ENCODE peak calls at places on chromosomes 4 and X, in eight cellular contexts. D is endothelial cell; T is esophagus muscularis mucosa; Q is HFFc6; J is type B pancreatic cell; I is activated CD8-positive, alpha-beta T cell treated with anti-CD3 and anti-CD28 coated beads for 36 hours; K is GM10248; Y is WERI-Rb-1. L is an unnamed sample.

GRCh38 chrX:18983711-18984380 is at the start of gene PHKA2:
- DNase-seq in D (peak; percentile 45), T (no peak), Q (peak; percentile 18), J (peak; percentile 80), I (peak; percentile 41), K (no peak), Y (peak; percentile 38), L (peak; percentile 31)

GRCh38 chr4:985123-985830 is 1.6 kb upstream of the IDUA start:
- DNase-seq in D (peak; percentile 67), T (no peak), Q (no peak), J (no peak), I (peak; percentile 84), K (peak; percentile 63), Y (peak; percentile 91), L (no peak)

GRCh38 chrX:153870288-153870690 is 15.7 kb downstream of the L1CAM start:
- DNase-seq in D (no peak), T (no peak), Q (no peak), J (no peak), I (no peak), K (no peak), Y (no peak), L (no peak)

GRCh38 chrX:56314334-56314733 is 82.2 kb downstream of the KLF8 start:
- DNase-seq in D (no peak), T (no peak), Q (no peak), J (no peak), I (peak; percentile 21), K (no peak), Y (no peak), L (no peak)

GRCh38 chr4:24032371-24032989 is 142.6 kb upstream of the PPARGC1A start:
- DNase-seq in D (no peak), T (no peak), Q (no peak), J (no peak), I (no peak), K (no peak), Y (peak; percentile 27), L (peak; percentile 34)

GRCh38 chrX:48683411-48683982 is at the start of gene WAS:
- DNase-seq in D (no peak), T (no peak), Q (no peak), J (no peak), I (peak; percentile 74), K (peak; percentile 73), Y (no peak), L (no peak)

GRCh38 chrX:46777971-46778810 is 19.3 kb upstream of the SLC9A7 start:
- DNase-seq in D (no peak), T (no peak), Q (peak; percentile 24), J (no peak), I (no peak), K (no peak), Y (no peak), L (no peak)

GRCh38 chr4:148204171-148204570 is 238.0 kb downstream of the NR3C2 start:
- DNase-seq in D (no peak), T (no peak), Q (no peak), J (no peak), I (no peak), K (no peak), Y (no peak), L (no peak)

GRCh38 chr4:72397314-72397713 is 171.7 kb downstream of the ADAMTS3 start:
- DNase-seq in D (no peak), T (no peak), Q (peak; percentile 9), J (no peak), I (no peak), K (no peak), Y (no peak), L (no peak)

GRCh38 chr4:68271851-68272756 is 26.6 kb upstream of the TMPRSS11B start:
- DNase-seq in D (peak; percentile 10), T (no peak), Q (peak; percentile 73), J (no peak), I (peak; percentile 11), K (peak; percentile 44), Y (no peak), L (no peak)

GRCh38 chr4:165461176-165461835 is 82.5 kb downstream of the CPE start:
- DNase-seq in D (no peak), T (no peak), Q (peak; percentile 26), J (no peak), I (no peak), K (no peak), Y (no peak), L (no peak)

GRCh38 chrX:112614640-112615039 is 65.1 kb downstream of the LHFPL1 start:
- DNase-seq in D (no peak), T (no peak), Q (no peak), J (no peak), I (no peak), K (no peak), Y (no peak), L (no peak)

GRCh38 chrX:17065100-17065499 is 118.6 kb downstream of the REPS2 start:
- DNase-seq in D (no peak), T (no peak), Q (no peak), J (no peak), I (no peak), K (no peak), Y (no peak), L (no peak)

GRCh38 chr4:6591305-6591704 is 16.3 kb downstream of the MAN2B2 start:
- DNase-seq in D (no peak), T (no peak), Q (no peak), J (no peak), I (no peak), K (peak; percentile 44), Y (no peak), L (peak; percentile 83)

GRCh38 chrX:66489339-66489738 is 149.5 kb downstream of the EDA2R start:
- DNase-seq in D (no peak), T (no peak), Q (no peak), J (no peak), I (no peak), K (no peak), Y (no peak), L (no peak)

GRCh38 chr4:150332086-150332485 is 249.9 kb upstream of the MAB21L2 start:
- DNase-seq in D (no peak), T (no peak), Q (no peak), J (no peak), I (no peak), K (no peak), Y (no peak), L (no peak)

GRCh38 chr4:726816-727215 is 21.2 kb downstream of the PCGF3 start:
- DNase-seq in D (no peak), T (no peak), Q (no peak), J (no peak), I (no peak), K (no peak), Y (no peak), L (no peak)

GRCh38 chr4:176034498-176034897 is 31.1 kb upstream of the WDR17 start:
- DNase-seq in D (peak; percentile 14), T (no peak), Q (peak; percentile 35), J (no peak), I (no peak), K (no peak), Y (peak; percentile 23), L (no peak)

GRCh38 chr4:143023519-143023918 is 161.2 kb upstream of the USP38 start:
- DNase-seq in D (no peak), T (no peak), Q (no peak), J (no peak), I (no peak), K (no peak), Y (no peak), L (no peak)

GRCh38 chr4:106032851-106033286 is 137.6 kb downstream of the NPNT start:
- DNase-seq in D (no peak), T (no peak), Q (peak; percentile 56), J (no peak), I (no peak), K (no peak), Y (no peak), L (no peak)

GRCh38 chr4:84239278-84239845 is 259.7 kb downstream of the NKX6-1 start:
- DNase-seq in D (no peak), T (no peak), Q (no peak), J (no peak), I (no peak), K (no peak), Y (no peak), L (no peak)

GRCh38 chr4:40833212-40833611 is 83.5 kb downstream of the NSUN7 start:
- DNase-seq in D (no peak), T (no peak), Q (no peak), J (no peak), I (no peak), K (no peak), Y (no peak), L (no peak)

GRCh38 chr4:109560687-109561452 is 824 bp downstream of the MCUB start:
- DNase-seq in D (no peak), T (no peak), Q (peak; percentile 81), J (no peak), I (peak; percentile 71), K (peak; percentile 82), Y (peak; percentile 38), L (no peak)

GRCh38 chrX:117510453-117510852 is 606.2 kb downstream of the KLHL13 start:
- DNase-seq in D (no peak), T (no peak), Q (no peak), J (no peak), I (no peak), K (no peak), Y (no peak), L (no peak)
- TF ChIP-seq CTCF in D (no peak), T (peak; percentile 17), Q (no peak), J (peak; percentile 72), I (no peak), K (no peak), Y (peak; percentile 6), L (no peak)

GRCh38 chr4:7868892-7869471 is 70.7 kb downstream of the AFAP1 start:
- DNase-seq in D (no peak), T (no peak), Q (no peak), J (no peak), I (no peak), K (no peak), Y (no peak), L (no peak)
- TF ChIP-seq CTCF in D (no peak), T (no peak), Q (no peak), J (no peak), I (peak; percentile 51), K (no peak), Y (no peak), L (no peak)

GRCh38 chr4:3760346-3760745 is 5.8 kb upstream of the ADRA2C start:
- DNase-seq in D (no peak), T (no peak), Q (no peak), J (no peak), I (no peak), K (no peak), Y (no peak), L (no peak)

GRCh38 chr4:3759236-3759635 is 6.9 kb upstream of the ADRA2C start:
- DNase-seq in D (no peak), T (no peak), Q (no peak), J (no peak), I (no peak), K (no peak), Y (no peak), L (no peak)

GRCh38 chr4:3753711-3754412 is 12.3 kb upstream of the ADRA2C start:
- DNase-seq in D (no peak), T (no peak), Q (no peak), J (no peak), I (no peak), K (no peak), Y (no peak), L (no peak)

GRCh38 chr4:3760833-3761232 is 5.4 kb upstream of the ADRA2C start:
- DNase-seq in D (no peak), T (no peak), Q (no peak), J (no peak), I (no peak), K (no peak), Y (no peak), L (no peak)

GRCh38 chr4:3756343-3757059 is 9.7 kb upstream of the ADRA2C start:
- DNase-seq in D (no peak), T (no peak), Q (no peak), J (no peak), I (no peak), K (no peak), Y (peak; percentile 46), L (no peak)
- TF ChIP-seq CTCF in D (no peak), T (no peak), Q (no peak), J (no peak), I (no peak), K (no peak), Y (no peak), L (no peak)

GRCh38 chr4:136400829-136401228 is 1131.5 kb downstream of the PCDH18 start:
- DNase-seq in D (no peak), T (no peak), Q (no peak), J (no peak), I (no peak), K (no peak), Y (no peak), L (no peak)
- TF ChIP-seq CTCF in D (no peak), T (peak; percentile 24), Q (no peak), J (no peak), I (no peak), K (no peak), Y (peak; percentile 49), L (no peak)